ENCODE peak calls at places on chromosomes 13 and 19, in seven cellular contexts. A, N, L, Q, V, O and G are unnamed samples.

GRCh38 chr19:7869453-7869909 is 4.7 kb downstream of the PRR36 start:
- DNase-seq in L (no peak), N (peak; percentile 91), Q (peak; percentile 84), A (peak; percentile 45), O (peak; percentile 71), V (no peak), G (no peak)

GRCh38 chr19:4742717-4743646 is 19.3 kb upstream of the DPP9 start:
- DNase-seq in O (no peak), V (peak; percentile 96), N (no peak), L (no peak), Q (no peak), A (peak; percentile 28), G (no peak)

GRCh38 chr13:95115525-95115924 is 185.7 kb downstream of the ABCC4 start:
- DNase-seq in O (no peak), A (no peak), L (no peak), N (no peak), V (no peak), Q (no peak), G (no peak)

GRCh38 chr13:52737900-52738299 is 1.7 kb downstream of the CNMD start:
- DNase-seq in V (no peak), L (no peak), Q (no peak), A (no peak), O (no peak), N (no peak), G (no peak)

GRCh38 chr19:31337007-31337914 is 12.0 kb downstream of the TSHZ3 start:
- DNase-seq in Q (no peak), L (no peak), N (no peak), O (no peak), V (no peak), A (no peak), G (no peak)

GRCh38 chr19:42420055-42420544 is 7.1 kb downstream of the LIPE start:
- DNase-seq in Q (peak; percentile 80), A (no peak), V (no peak), L (no peak), O (no peak), N (peak; percentile 81), G (no peak)

GRCh38 chr19:45862271-45862563 is 730 bp downstream of the SYMPK start:
- DNase-seq in N (no peak), A (no peak), O (no peak), L (no peak), Q (no peak), V (no peak), G (no peak)

GRCh38 chr13:48653074-48654054 is at the start of gene CYSLTR2:
- DNase-seq in A (no peak), O (no peak), V (no peak), Q (no peak), N (no peak), L (peak; percentile 3), G (no peak)

GRCh38 chr19:51751655-51752054 is at the start of gene FPR1:
- DNase-seq in N (no peak), O (no peak), L (no peak), Q (no peak), A (no peak), V (no peak), G (no peak)

GRCh38 chr13:43905435-43906031 is 25.8 kb downstream of the LACC1 start:
- DNase-seq in A (peak; percentile 36), O (peak; percentile 53), Q (peak; percentile 67), N (peak; percentile 63), L (peak; percentile 70), V (peak; percentile 40), G (peak; percentile 48)

GRCh38 chr19:35220315-35220921 is 8.1 kb downstream of the FAM187B start:
- DNase-seq in L (no peak), N (peak; percentile 30), O (no peak), V (no peak), A (no peak), Q (peak; percentile 85), G (no peak)

GRCh38 chr13:73303858-73304257 is 245.1 kb downstream of the KLF5 start:
- DNase-seq in V (no peak), N (no peak), L (no peak), O (no peak), A (no peak), Q (no peak), G (no peak)

GRCh38 chr13:41547253-41548000 is 90.1 kb downstream of the RGCC start:
- DNase-seq in L (no peak), O (no peak), N (no peak), A (no peak), Q (no peak), V (no peak), G (no peak)

GRCh38 chr19:23783634-23784033 is 24.9 kb upstream of the ZNF681 start:
- DNase-seq in A (no peak), Q (no peak), O (no peak), N (no peak), L (no peak), V (no peak), G (no peak)

GRCh38 chr13:25330541-25330940 is 29.1 kb downstream of the NUP58 start:
- DNase-seq in Q (no peak), A (no peak), O (no peak), V (no peak), L (peak; percentile 3), N (no peak), G (no peak)

GRCh38 chr19:4594199-4594598 is 34.7 kb upstream of the SEMA6B start:
- DNase-seq in V (no peak), Q (no peak), O (no peak), A (no peak), L (no peak), N (no peak), G (no peak)

GRCh38 chr13:112061367-112062046 is 5.4 kb upstream of the SOX1 start:
- DNase-seq in N (no peak), Q (no peak), V (peak; percentile 31), O (no peak), L (no peak), A (no peak), G (no peak)

GRCh38 chr19:56423985-56424353 is 19.8 kb downstream of the ZNF583 start:
- DNase-seq in O (no peak), L (no peak), A (no peak), V (no peak), N (no peak), Q (no peak), G (no peak)

GRCh38 chr13:31209172-31209818 is 9.5 kb downstream of the B3GLCT start:
- DNase-seq in V (peak; percentile 83), O (peak; percentile 24), A (peak; percentile 3), N (no peak), Q (peak; percentile 83), L (peak; percentile 52), G (no peak)

GRCh38 chr19:29260477-29261317 is 47.7 kb upstream of the UQCRFS1 start:
- DNase-seq in L (no peak), N (peak; percentile 59), Q (peak; percentile 65), A (no peak), V (no peak), O (no peak), G (no peak)

GRCh38 chr13:75670496-75670895 is 34.4 kb downstream of the LMO7 start:
- DNase-seq in N (no peak), V (no peak), O (no peak), A (no peak), L (no peak), Q (no peak), G (no peak)

GRCh38 chr19:30778961-30779690 is 406.9 kb downstream of the ZNF536 start:
- DNase-seq in N (no peak), O (no peak), Q (no peak), A (no peak), V (no peak), L (no peak), G (no peak)

GRCh38 chr19:35357867-35358573 is at the start of gene FFAR3:
- DNase-seq in N (no peak), A (no peak), V (no peak), L (no peak), O (no peak), Q (no peak), G (no peak)

GRCh38 chr13:25300861-25301346 is 521 bp upstream of the NUP58 start:
- DNase-seq in N (no peak), O (peak; percentile 10), A (no peak), L (no peak), V (no peak), Q (no peak), G (no peak)

GRCh38 chr13:103351035-103351828 is 285.0 kb upstream of the SLC10A2 start:
- DNase-seq in N (peak; percentile 16), O (no peak), V (no peak), A (no peak), Q (no peak), L (peak; percentile 83), G (no peak)

GRCh38 chr19:7397687-7398086 is 49.0 kb downstream of the ARHGEF18 start:
- DNase-seq in V (no peak), L (peak; percentile 77), O (no peak), A (no peak), N (no peak), Q (no peak), G (peak; percentile 43)

GRCh38 chr19:38977445-38978314 is 2.1 kb upstream of the FBXO17 start:
- DNase-seq in Q (no peak), A (no peak), L (no peak), O (no peak), V (no peak), N (no peak), G (no peak)

GRCh38 chr19:4089400-4089908 is 22.8 kb upstream of the ZBTB7A start:
- DNase-seq in A (no peak), L (no peak), N (no peak), O (no peak), V (no peak), Q (peak; percentile 68), G (no peak)

GRCh38 chr13:40613954-40614353 is 52.5 kb downstream of the FOXO1 start:
- DNase-seq in O (no peak), L (no peak), A (no peak), N (no peak), V (no peak), Q (no peak), G (no peak)

GRCh38 chr13:30720470-30720869 is 14.9 kb upstream of the ALOX5AP start:
- DNase-seq in L (no peak), O (no peak), N (no peak), Q (no peak), A (no peak), V (no peak), G (no peak)

GRCh38 chr19:58335630-58336029 is 8.8 kb downstream of the ZSCAN22 start:
- DNase-seq in V (no peak), A (no peak), Q (no peak), L (no peak), O (no peak), N (no peak), G (no peak)

GRCh38 chr19:44356383-44357111 is at the start of gene ZNF112:
- DNase-seq in V (peak; percentile 91), A (peak; percentile 96), Q (peak; percentile 74), N (peak; percentile 92), L (peak; percentile 84), O (peak; percentile 95), G (peak; percentile 69)

GRCh38 chr13:76672422-76672821 is 213.8 kb downstream of the KCTD12 start:
- DNase-seq in L (peak; percentile 59), V (no peak), O (no peak), A (no peak), N (no peak), Q (no peak), G (no peak)